ENCODE peak calls at places on chromosomes 7 and 10, in four cellular contexts. I is stimulated activated CD8-positive, alpha-beta memory T cell treated with anti-CD3 and anti-CD28 coated beads, Interleukin-15, amount 100 ng/mL, for 1 hour; P is GM12891; S is HCEC 1CT. M is an unnamed sample.

GRCh38 chr10:76632158-76633051 is 1005.2 kb downstream of the KCNMA1 start:
- DNase-seq in P (no peak), I (no peak), S (peak), M (peak)

GRCh38 chr10:128047337-128047736 is 78.9 kb downstream of the MKI67 start:
- DNase-seq in P (peak), I (peak), S (no peak), M (no peak)

GRCh38 chr7:136925049-136925448 is 56.6 kb downstream of the CHRM2 start:
- DNase-seq in S (no peak), P (no peak), I (no peak), M (no peak)

GRCh38 chr7:39898867-39899266 is 51.2 kb upstream of the CDK13 start:
- DNase-seq in S (no peak), I (no peak), P (no peak), M (no peak)

GRCh38 chr10:116316533-116316932 is 7.7 kb upstream of the CCDC172 start:
- DNase-seq in P (no peak), I (no peak), S (no peak), M (peak)

GRCh38 chr7:77855371-77856083 is 57.0 kb downstream of the PHTF2 start:
- DNase-seq in S (no peak), P (no peak), I (no peak), M (no peak)

GRCh38 chr7:28316489-28316888 is 95.8 kb upstream of the CREB5 start:
- DNase-seq in I (no peak), P (no peak), S (peak), M (peak)

GRCh38 chr10:110834622-110835219 is 37.0 kb upstream of the PDCD4 start:
- DNase-seq in S (no peak), P (no peak), I (no peak), M (no peak)

GRCh38 chr7:130421685-130422084 is 19.1 kb downstream of the CEP41 start:
- DNase-seq in S (peak), P (no peak), I (no peak), M (peak)

GRCh38 chr10:72794260-72794659 is 99.3 kb upstream of the OIT3 start:
- DNase-seq in P (no peak), S (no peak), I (no peak), M (peak)

GRCh38 chr10:28684157-28684985 is 7.0 kb downstream of the BAMBI start:
- DNase-seq in S (no peak), I (no peak), P (no peak), M (no peak)

GRCh38 chr7:100859856-100860255 is 7.3 kb upstream of the TRIP6 start:
- DNase-seq in P (no peak), I (no peak), S (no peak), M (no peak)

M was measured in LHCN-M2.